ENCODE peak calls at places on chromosomes 12 and 14, in seven cellular contexts. One of them, this sample, is unnamed.

GRCh38 chr12:130619378-130619970 is 96.6 kb downstream of the RIMBP2 start:
- DNase-seq in adrenal gland: no peak
- DNase-seq in uterus: no peak
- DNase-seq in left ventricle myocardium inferior: no peak
- DNase-seq in thoracic aorta: no peak
- DNase-seq in tibial artery: no peak
- DNase-seq in stomach: no peak
- DNase-seq in this sample: peak

GRCh38 chr12:102029148-102029547 is 32.6 kb downstream of the WASHC3 start:
- DNase-seq in adrenal gland: no peak
- DNase-seq in uterus: no peak
- DNase-seq in left ventricle myocardium inferior: no peak
- DNase-seq in thoracic aorta: no peak
- DNase-seq in tibial artery: no peak
- DNase-seq in stomach: no peak
- DNase-seq in this sample: no peak

GRCh38 chr12:4214912-4215861 is 58.4 kb upstream of the CCND2 start:
- DNase-seq in adrenal gland: peak
- DNase-seq in uterus: no peak
- DNase-seq in left ventricle myocardium inferior: peak
- DNase-seq in thoracic aorta: no peak
- DNase-seq in tibial artery: peak
- DNase-seq in stomach: peak
- DNase-seq in this sample: no peak

GRCh38 chr12:113207621-113208040 is 13.6 kb upstream of the TPCN1 start:
- DNase-seq in adrenal gland: no peak
- DNase-seq in uterus: no peak
- DNase-seq in left ventricle myocardium inferior: no peak
- DNase-seq in thoracic aorta: no peak
- DNase-seq in tibial artery: no peak
- DNase-seq in stomach: no peak
- DNase-seq in this sample: no peak

GRCh38 chr12:3458041-3458440 is 33.0 kb upstream of the PRMT8 start:
- DNase-seq in adrenal gland: no peak
- DNase-seq in uterus: no peak
- DNase-seq in left ventricle myocardium inferior: no peak
- DNase-seq in thoracic aorta: no peak
- DNase-seq in tibial artery: no peak
- DNase-seq in stomach: no peak
- DNase-seq in this sample: no peak

GRCh38 chr12:93122569-93123091 is 193.5 kb upstream of the EEA1 start:
- DNase-seq in adrenal gland: no peak
- DNase-seq in uterus: no peak
- DNase-seq in left ventricle myocardium inferior: no peak
- DNase-seq in thoracic aorta: no peak
- DNase-seq in tibial artery: no peak
- DNase-seq in stomach: no peak
- DNase-seq in this sample: no peak

GRCh38 chr12:16385779-16386646 is 38.6 kb downstream of the MGST1 start:
- DNase-seq in adrenal gland: peak
- DNase-seq in uterus: peak
- DNase-seq in left ventricle myocardium inferior: no peak
- DNase-seq in thoracic aorta: no peak
- DNase-seq in tibial artery: no peak
- DNase-seq in stomach: peak
- DNase-seq in this sample: peak

GRCh38 chr14:102668291-102668873 is 75.9 kb downstream of the RCOR1 start:
- DNase-seq in adrenal gland: no peak
- DNase-seq in uterus: no peak
- DNase-seq in left ventricle myocardium inferior: no peak
- DNase-seq in thoracic aorta: no peak
- DNase-seq in tibial artery: no peak
- DNase-seq in stomach: no peak
- DNase-seq in this sample: no peak

GRCh38 chr12:99810718-99811593 is 163.4 kb downstream of the GARIN6 start:
- DNase-seq in adrenal gland: no peak
- DNase-seq in uterus: no peak
- DNase-seq in left ventricle myocardium inferior: no peak
- DNase-seq in thoracic aorta: no peak
- DNase-seq in tibial artery: no peak
- DNase-seq in stomach: no peak
- DNase-seq in this sample: peak

GRCh38 chr12:74732801-74733200 is 195.2 kb downstream of the ATXN7L3B start:
- DNase-seq in adrenal gland: no peak
- DNase-seq in uterus: no peak
- DNase-seq in left ventricle myocardium inferior: no peak
- DNase-seq in thoracic aorta: no peak
- DNase-seq in tibial artery: no peak
- DNase-seq in stomach: no peak
- DNase-seq in this sample: no peak

GRCh38 chr12:66188584-66189475 is at the start of gene IRAK3:
- DNase-seq in adrenal gland: peak
- DNase-seq in uterus: peak
- DNase-seq in left ventricle myocardium inferior: peak
- DNase-seq in thoracic aorta: peak
- DNase-seq in tibial artery: peak
- DNase-seq in stomach: peak
- DNase-seq in this sample: peak

GRCh38 chr12:28191690-28192089 is 1.4 kb downstream of the CCDC91 start:
- DNase-seq in adrenal gland: no peak
- DNase-seq in uterus: no peak
- DNase-seq in left ventricle myocardium inferior: no peak
- DNase-seq in thoracic aorta: no peak
- DNase-seq in tibial artery: no peak
- DNase-seq in stomach: no peak
- DNase-seq in this sample: no peak

GRCh38 chr12:108806350-108806749 is 51.0 kb downstream of the SSH1 start:
- DNase-seq in adrenal gland: no peak
- DNase-seq in uterus: no peak
- DNase-seq in left ventricle myocardium inferior: no peak
- DNase-seq in thoracic aorta: no peak
- DNase-seq in tibial artery: peak
- DNase-seq in stomach: no peak
- DNase-seq in this sample: no peak

GRCh38 chr14:51821822-51822221 is 38.6 kb upstream of the GNG2 start:
- DNase-seq in adrenal gland: no peak
- DNase-seq in uterus: no peak
- DNase-seq in left ventricle myocardium inferior: no peak
- DNase-seq in thoracic aorta: no peak
- DNase-seq in tibial artery: no peak
- DNase-seq in stomach: no peak
- DNase-seq in this sample: no peak

GRCh38 chr14:76975865-76976622 is 52.5 kb downstream of the IRF2BPL start:
- DNase-seq in adrenal gland: peak
- DNase-seq in uterus: no peak
- DNase-seq in left ventricle myocardium inferior: no peak
- DNase-seq in thoracic aorta: no peak
- DNase-seq in tibial artery: no peak
- DNase-seq in stomach: no peak
- DNase-seq in this sample: no peak

GRCh38 chr12:48164456-48164855 is 7.1 kb upstream of the ASB8 start:
- DNase-seq in adrenal gland: no peak
- DNase-seq in uterus: no peak
- DNase-seq in left ventricle myocardium inferior: no peak
- DNase-seq in thoracic aorta: no peak
- DNase-seq in tibial artery: no peak
- DNase-seq in stomach: no peak
- DNase-seq in this sample: no peak

GRCh38 chr14:65866906-65867305 is 454.4 kb downstream of the FUT8 start:
- DNase-seq in adrenal gland: no peak
- DNase-seq in uterus: no peak
- DNase-seq in left ventricle myocardium inferior: no peak
- DNase-seq in thoracic aorta: no peak
- DNase-seq in tibial artery: no peak
- DNase-seq in stomach: no peak
- DNase-seq in this sample: peak

GRCh38 chr12:6323340-6323994 is 13.0 kb downstream of the PLEKHG6 start:
- DNase-seq in adrenal gland: peak
- DNase-seq in uterus: peak
- DNase-seq in left ventricle myocardium inferior: no peak
- DNase-seq in thoracic aorta: no peak
- DNase-seq in tibial artery: no peak
- DNase-seq in stomach: peak
- DNase-seq in this sample: peak

GRCh38 chr12:60830381-60830780 is 1234.6 kb downstream of the SLC16A7 start:
- DNase-seq in adrenal gland: no peak
- DNase-seq in uterus: no peak
- DNase-seq in left ventricle myocardium inferior: no peak
- DNase-seq in thoracic aorta: no peak
- DNase-seq in tibial artery: no peak
- DNase-seq in stomach: no peak
- DNase-seq in this sample: no peak

GRCh38 chr12:15931590-15932053 is 20.5 kb downstream of the DERA start:
- DNase-seq in adrenal gland: no peak
- DNase-seq in uterus: no peak
- DNase-seq in left ventricle myocardium inferior: no peak
- DNase-seq in thoracic aorta: no peak
- DNase-seq in tibial artery: no peak
- DNase-seq in stomach: no peak
- DNase-seq in this sample: no peak

GRCh38 chr12:10310926-10311705 is 3.4 kb downstream of the KLRD1 start:
- DNase-seq in adrenal gland: no peak
- DNase-seq in uterus: no peak
- DNase-seq in left ventricle myocardium inferior: no peak
- DNase-seq in thoracic aorta: no peak
- DNase-seq in tibial artery: no peak
- DNase-seq in stomach: no peak
- DNase-seq in this sample: no peak

DNA sequence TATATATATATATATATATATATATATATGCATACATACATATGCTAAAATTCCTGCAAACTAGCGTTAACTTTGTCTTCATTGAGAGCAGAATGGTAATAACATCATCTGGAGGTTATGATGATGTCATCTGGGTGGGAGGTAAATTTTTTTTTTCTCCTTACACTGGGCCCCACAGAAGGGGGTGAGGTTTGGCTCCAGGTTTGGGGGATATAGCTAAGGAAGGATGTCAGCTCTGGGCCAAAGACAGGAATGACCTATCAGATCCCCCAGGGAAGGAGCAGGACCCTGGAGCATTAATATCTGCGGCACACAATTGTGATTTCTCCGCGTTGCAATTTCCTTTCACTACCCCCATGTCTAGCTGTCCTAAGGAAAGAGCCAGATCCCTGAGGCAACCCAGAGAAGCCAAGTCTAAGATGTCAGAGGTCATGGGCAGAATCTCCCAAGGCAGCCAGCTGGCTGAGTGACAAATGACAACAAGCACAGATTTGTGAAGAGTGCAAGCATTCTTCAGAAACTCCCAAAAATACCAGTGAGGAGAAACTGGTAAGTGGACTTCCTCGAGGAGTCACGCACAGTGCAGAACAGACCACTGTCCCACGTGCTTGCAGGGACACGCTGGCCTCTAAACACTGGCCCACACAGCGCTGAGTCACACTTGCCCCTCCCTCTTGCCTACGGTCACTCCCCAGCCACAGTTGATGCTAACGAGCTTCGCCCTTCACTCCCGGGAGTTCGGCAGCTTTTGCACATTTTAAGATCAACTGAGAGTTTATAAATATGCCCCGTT is 9.9 kb downstream of the UBC start:
- DNase-seq in adrenal gland: peak
- DNase-seq in uterus: peak
- DNase-seq in left ventricle myocardium inferior: peak
- DNase-seq in thoracic aorta: peak
- DNase-seq in tibial artery: peak
- DNase-seq in stomach: peak
- DNase-seq in this sample: peak
- H3K4me3 ChIP-seq in adrenal gland: no peak
- H3K4me3 ChIP-seq in uterus: no peak
- H3K4me3 ChIP-seq in left ventricle myocardium inferior: peak
- H3K4me3 ChIP-seq in thoracic aorta: peak
- H3K4me3 ChIP-seq in tibial artery: peak
- H3K4me3 ChIP-seq in stomach: no peak
- H3K4me3 ChIP-seq in this sample: peak

GRCh38 chr14:73233564-73233963 is 3.7 kb upstream of the PAPLN start:
- DNase-seq in adrenal gland: no peak
- DNase-seq in uterus: no peak
- DNase-seq in left ventricle myocardium inferior: no peak
- DNase-seq in thoracic aorta: no peak
- DNase-seq in tibial artery: no peak
- DNase-seq in stomach: no peak
- DNase-seq in this sample: no peak

GRCh38 chr14:73236157-73236556 is 1.1 kb upstream of the PAPLN start:
- DNase-seq in adrenal gland: no peak
- DNase-seq in uterus: no peak
- DNase-seq in left ventricle myocardium inferior: no peak
- DNase-seq in thoracic aorta: no peak
- DNase-seq in tibial artery: no peak
- DNase-seq in stomach: no peak
- DNase-seq in this sample: no peak

GRCh38 chr14:73235531-73236155 is 1.7 kb upstream of the PAPLN start:
- DNase-seq in adrenal gland: peak
- DNase-seq in uterus: no peak
- DNase-seq in left ventricle myocardium inferior: no peak
- DNase-seq in thoracic aorta: no peak
- DNase-seq in tibial artery: no peak
- DNase-seq in stomach: no peak
- DNase-seq in this sample: no peak

GRCh38 chr14:73234029-73234428 is 3.3 kb upstream of the PAPLN start:
- DNase-seq in adrenal gland: no peak
- DNase-seq in uterus: no peak
- DNase-seq in left ventricle myocardium inferior: no peak
- DNase-seq in thoracic aorta: no peak
- DNase-seq in tibial artery: no peak
- DNase-seq in stomach: no peak
- DNase-seq in this sample: no peak

GRCh38 chr14:73234586-73235394 is 2.5 kb upstream of the PAPLN start:
- DNase-seq in adrenal gland: no peak
- DNase-seq in uterus: no peak
- DNase-seq in left ventricle myocardium inferior: no peak
- DNase-seq in thoracic aorta: no peak
- DNase-seq in tibial artery: no peak
- DNase-seq in stomach: no peak
- DNase-seq in this sample: no peak
- H3K4me3 ChIP-seq in adrenal gland: no peak
- H3K4me3 ChIP-seq in uterus: no peak
- H3K4me3 ChIP-seq in left ventricle myocardium inferior: no peak
- H3K4me3 ChIP-seq in thoracic aorta: no peak
- H3K4me3 ChIP-seq in tibial artery: no peak
- H3K4me3 ChIP-seq in stomach: no peak
- H3K4me3 ChIP-seq in this sample: no peak

GRCh38 chr14:89382487-89383170 is 34.4 kb downstream of the FOXN3 start:
- DNase-seq in adrenal gland: no peak
- DNase-seq in uterus: no peak
- DNase-seq in left ventricle myocardium inferior: no peak
- DNase-seq in thoracic aorta: no peak
- DNase-seq in tibial artery: no peak
- DNase-seq in stomach: no peak
- DNase-seq in this sample: no peak
- H3K4me3 ChIP-seq in adrenal gland: no peak
- H3K4me3 ChIP-seq in uterus: no peak
- H3K4me3 ChIP-seq in left ventricle myocardium inferior: no peak
- H3K4me3 ChIP-seq in thoracic aorta: no peak
- H3K4me3 ChIP-seq in tibial artery: no peak
- H3K4me3 ChIP-seq in stomach: no peak
- H3K4me3 ChIP-seq in this sample: no peak

DNA sequence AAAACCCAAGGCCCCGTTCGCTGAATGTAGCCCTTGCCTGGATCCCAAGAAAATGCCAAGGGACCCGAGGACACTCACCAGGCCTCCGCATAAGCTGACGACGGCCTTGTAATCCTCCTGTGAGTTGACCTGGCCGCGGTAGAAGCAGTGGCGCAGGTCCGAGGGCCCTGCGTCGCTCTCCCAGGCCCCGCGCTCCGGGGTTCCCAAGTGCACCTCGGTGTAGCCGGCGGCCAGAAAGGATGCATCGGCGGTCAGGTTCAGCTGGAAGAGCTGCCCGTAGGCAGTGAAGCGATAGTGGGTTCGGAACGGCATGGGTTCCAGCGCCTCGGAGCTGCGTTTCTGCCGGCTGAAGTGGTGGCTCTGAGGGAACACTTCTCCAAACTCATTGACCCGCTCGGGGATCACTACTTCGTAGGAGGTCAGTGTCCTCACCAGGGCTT is 1.2 kb downstream of the ADAMTS20 start:
- DNase-seq in adrenal gland: no peak
- DNase-seq in uterus: no peak
- DNase-seq in left ventricle myocardium inferior: no peak
- DNase-seq in thoracic aorta: no peak
- DNase-seq in tibial artery: no peak
- DNase-seq in stomach: no peak
- DNase-seq in this sample: no peak
- H3K4me3 ChIP-seq in adrenal gland: no peak
- H3K4me3 ChIP-seq in uterus: no peak
- H3K4me3 ChIP-seq in left ventricle myocardium inferior: no peak
- H3K4me3 ChIP-seq in thoracic aorta: no peak
- H3K4me3 ChIP-seq in tibial artery: no peak
- H3K4me3 ChIP-seq in stomach: no peak
- H3K4me3 ChIP-seq in this sample: no peak